ENCODE peak calls at places on chromosomes 11 and 22, in ten cellular contexts. T, W, U, K, L, B, O, X, F and Y are unnamed samples.

GRCh38 chr11:11969380-11970215 is 38.8 kb downstream of the DKK3 start:
- DNase-seq in T (no peak), W (peak), U (no peak), K (no peak), L (no peak), B (no peak), O (no peak), X (peak), F (no peak), Y (no peak)

GRCh38 chr11:78221396-78222315 is 32.9 kb downstream of the USP35 start:
- DNase-seq in T (no peak), W (no peak), U (no peak), K (no peak), L (no peak), B (no peak), O (no peak), X (no peak), F (no peak), Y (no peak)

GRCh38 chr11:30960387-30960992 is 374.3 kb upstream of the MPPED2 start:
- DNase-seq in T (no peak), W (no peak), U (no peak), K (peak), L (no peak), B (no peak), O (peak), X (no peak), F (no peak), Y (peak)

GRCh38 chr11:57320719-57321387 is 3.9 kb downstream of the TNKS1BP1 start:
- DNase-seq in T (no peak), W (no peak), U (no peak), K (no peak), L (no peak), B (no peak), O (no peak), X (peak), F (no peak), Y (no peak)

GRCh38 chr11:32353884-32354283 is 81.5 kb downstream of the WT1 start:
- DNase-seq in T (no peak), W (no peak), U (no peak), K (no peak), L (no peak), B (no peak), O (no peak), X (no peak), F (no peak), Y (no peak)

GRCh38 chr11:28400236-28401100 is 292.3 kb downstream of the METTL15 start:
- DNase-seq in T (no peak), W (no peak), U (no peak), K (peak), L (no peak), B (no peak), O (peak), X (no peak), F (no peak), Y (no peak)

GRCh38 chr11:72848846-72849466 is 34.7 kb downstream of the ATG16L2 start:
- DNase-seq in T (no peak), W (no peak), U (no peak), K (peak), L (no peak), B (no peak), O (peak), X (no peak), F (no peak), Y (no peak)

GRCh38 chr11:1342946-1343345 is 33.5 kb upstream of the TOLLIP start:
- DNase-seq in T (no peak), W (no peak), U (no peak), K (no peak), L (no peak), B (no peak), O (no peak), X (peak), F (no peak), Y (no peak)

GRCh38 chr11:6911946-6912345 is 8.9 kb upstream of the OR2D3 start:
- DNase-seq in T (no peak), W (no peak), U (no peak), K (no peak), L (no peak), B (no peak), O (no peak), X (no peak), F (no peak), Y (no peak)

GRCh38 chr22:17152971-17153370 is 6.1 kb downstream of the HDHD5 start:
- DNase-seq in T (no peak), W (no peak), U (no peak), K (no peak), L (no peak), B (no peak), O (no peak), X (no peak), F (no peak), Y (no peak)

GRCh38 chr11:45513806-45514340 is 151.5 kb downstream of the CHST1 start:
- DNase-seq in T (no peak), W (no peak), U (no peak), K (no peak), L (no peak), B (no peak), O (peak), X (no peak), F (no peak), Y (no peak)

GRCh38 chr11:64870176-64870892 is 8.1 kb downstream of the EHD1 start:
- DNase-seq in T (peak), W (no peak), U (no peak), K (no peak), L (no peak), B (no peak), O (peak), X (no peak), F (peak), Y (no peak)

GRCh38 chr11:27012254-27012921 is 18.5 kb downstream of the FIBIN start:
- DNase-seq in T (no peak), W (no peak), U (no peak), K (no peak), L (no peak), B (no peak), O (peak), X (no peak), F (no peak), Y (no peak)

GRCh38 chr11:34909955-34910354 is 6.2 kb downstream of the APIP start:
- DNase-seq in T (no peak), W (no peak), U (no peak), K (no peak), L (no peak), B (no peak), O (no peak), X (no peak), F (no peak), Y (no peak)

GRCh38 chr11:77069336-77069968 is 2.7 kb downstream of the CAPN5 start:
- DNase-seq in T (no peak), W (no peak), U (no peak), K (no peak), L (no peak), B (no peak), O (no peak), X (no peak), F (no peak), Y (no peak)

GRCh38 chr22:43532301-43533050 is 120.7 kb downstream of the MPPED1 start:
- DNase-seq in T (no peak), W (no peak), U (no peak), K (no peak), L (no peak), B (no peak), O (no peak), X (no peak), F (no peak), Y (no peak)

GRCh38 chr11:134532176-134532920 is 120.3 kb upstream of the B3GAT1 start:
- DNase-seq in T (no peak), W (no peak), U (no peak), K (no peak), L (no peak), B (no peak), O (no peak), X (peak), F (no peak), Y (no peak)

GRCh38 chr11:73288873-73289707 is 17.0 kb downstream of the P2RY6 start:
- DNase-seq in T (peak), W (peak), U (no peak), K (peak), L (no peak), B (peak), O (peak), X (peak), F (peak), Y (no peak)

GRCh38 chr22:45308624-45309421 is 911 bp upstream of the FAM118A start:
- DNase-seq in T (no peak), W (no peak), U (no peak), K (no peak), L (no peak), B (no peak), O (peak), X (no peak), F (peak), Y (no peak)

GRCh38 chr11:60378359-60378758 is at the start of gene MS4A7:
- DNase-seq in T (peak), W (peak), U (no peak), K (no peak), L (no peak), B (no peak), O (no peak), X (no peak), F (peak), Y (no peak)

GRCh38 chr11:100817620-100818019 is 130.5 kb downstream of the ARHGAP42 start:
- DNase-seq in T (no peak), W (no peak), U (no peak), K (no peak), L (no peak), B (no peak), O (peak), X (no peak), F (no peak), Y (no peak)

GRCh38 chr11:67120881-67121710 is 2.0 kb downstream of the KDM2A start:
- DNase-seq in T (peak), W (no peak), U (no peak), K (peak), L (no peak), B (no peak), O (no peak), X (peak), F (no peak), Y (peak)

GRCh38 chr11:122743949-122744876 is 88.7 kb downstream of the UBASH3B start:
- DNase-seq in T (peak), W (no peak), U (no peak), K (no peak), L (no peak), B (no peak), O (no peak), X (peak), F (no peak), Y (no peak)

GRCh38 chr11:64032050-64032449 is 3.7 kb upstream of the FLRT1 start:
- DNase-seq in T (no peak), W (no peak), U (no peak), K (no peak), L (no peak), B (no peak), O (no peak), X (no peak), F (no peak), Y (no peak)

GRCh38 chr11:70420008-70420464 is 21.7 kb downstream of the CTTN start:
- DNase-seq in T (no peak), W (no peak), U (no peak), K (no peak), L (no peak), B (no peak), O (no peak), X (no peak), F (no peak), Y (no peak)

GRCh38 chr11:118918128-118918685 is 7.5 kb downstream of the BCL9L start:
- DNase-seq in T (peak), W (peak), U (no peak), K (peak), L (no peak), B (no peak), O (peak), X (peak), F (peak), Y (peak)

GRCh38 chr11:74714904-74715303 is 16.3 kb downstream of the CHRDL2 start:
- DNase-seq in T (no peak), W (no peak), U (no peak), K (no peak), L (no peak), B (no peak), O (no peak), X (no peak), F (no peak), Y (no peak)

GRCh38 chr11:7307836-7308235 is 56.1 kb downstream of the SYT9 start:
- DNase-seq in T (no peak), W (no peak), U (no peak), K (no peak), L (no peak), B (no peak), O (no peak), X (no peak), F (no peak), Y (no peak)

GRCh38 chr11:57460017-57460755 is at the start of gene RTN4RL2:
- DNase-seq in T (peak), W (peak), U (no peak), K (peak), L (no peak), B (no peak), O (peak), X (no peak), F (peak), Y (no peak)

GRCh38 chr11:2800655-2801531 is 84.7 kb downstream of the CDKN1C start:
- DNase-seq in T (peak), W (peak), U (no peak), K (no peak), L (no peak), B (no peak), O (no peak), X (peak), F (no peak), Y (no peak)

GRCh38 chr11:130674686-130675085 is 226.2 kb downstream of the ADAMTS15 start:
- DNase-seq in T (no peak), W (no peak), U (no peak), K (no peak), L (no peak), B (no peak), O (no peak), X (no peak), F (no peak), Y (no peak)

GRCh38 chr11:130675917-130676316 is 227.5 kb downstream of the ADAMTS15 start:
- DNase-seq in T (no peak), W (no peak), U (no peak), K (no peak), L (no peak), B (no peak), O (no peak), X (no peak), F (no peak), Y (no peak)

GRCh38 chr11:130677486-130678153 is 229.2 kb downstream of the ADAMTS15 start:
- DNase-seq in T (no peak), W (peak), U (peak), K (peak), L (no peak), B (no peak), O (peak), X (no peak), F (no peak), Y (peak)

GRCh38 chr11:130673698-130674097 is 225.3 kb downstream of the ADAMTS15 start:
- DNase-seq in T (no peak), W (no peak), U (no peak), K (no peak), L (no peak), B (no peak), O (peak), X (no peak), F (no peak), Y (no peak)

GRCh38 chr11:130675456-130675855 is 227.0 kb downstream of the ADAMTS15 start:
- DNase-seq in T (peak), W (peak), U (no peak), K (no peak), L (no peak), B (no peak), O (no peak), X (no peak), F (peak), Y (no peak)
- H3K27ac ChIP-seq in T (peak), W (peak), U (no peak), K (no peak), L (no peak), B (peak), O (no peak), X (peak), F (peak), Y (no peak)

GRCh38 chr11:121591405-121592033 is 138.8 kb upstream of the SORL1-AS1 start:
- DNase-seq in T (peak), W (no peak), U (peak), K (peak), L (no peak), B (no peak), O (peak), X (peak), F (peak), Y (peak)

GRCh38 chr11:121592708-121593107 is 139.9 kb upstream of the SORL1-AS1 start:
- DNase-seq in T (no peak), W (no peak), U (no peak), K (no peak), L (no peak), B (no peak), O (no peak), X (no peak), F (no peak), Y (no peak)

GRCh38 chr11:121589946-121590537 is 137.3 kb upstream of the SORL1-AS1 start:
- DNase-seq in T (no peak), W (no peak), U (no peak), K (no peak), L (no peak), B (no peak), O (no peak), X (no peak), F (no peak), Y (no peak)

GRCh38 chr11:121588747-121589146 is 136.0 kb upstream of the SORL1-AS1 start:
- DNase-seq in T (no peak), W (no peak), U (no peak), K (no peak), L (no peak), B (no peak), O (no peak), X (no peak), F (no peak), Y (no peak)

DNA sequence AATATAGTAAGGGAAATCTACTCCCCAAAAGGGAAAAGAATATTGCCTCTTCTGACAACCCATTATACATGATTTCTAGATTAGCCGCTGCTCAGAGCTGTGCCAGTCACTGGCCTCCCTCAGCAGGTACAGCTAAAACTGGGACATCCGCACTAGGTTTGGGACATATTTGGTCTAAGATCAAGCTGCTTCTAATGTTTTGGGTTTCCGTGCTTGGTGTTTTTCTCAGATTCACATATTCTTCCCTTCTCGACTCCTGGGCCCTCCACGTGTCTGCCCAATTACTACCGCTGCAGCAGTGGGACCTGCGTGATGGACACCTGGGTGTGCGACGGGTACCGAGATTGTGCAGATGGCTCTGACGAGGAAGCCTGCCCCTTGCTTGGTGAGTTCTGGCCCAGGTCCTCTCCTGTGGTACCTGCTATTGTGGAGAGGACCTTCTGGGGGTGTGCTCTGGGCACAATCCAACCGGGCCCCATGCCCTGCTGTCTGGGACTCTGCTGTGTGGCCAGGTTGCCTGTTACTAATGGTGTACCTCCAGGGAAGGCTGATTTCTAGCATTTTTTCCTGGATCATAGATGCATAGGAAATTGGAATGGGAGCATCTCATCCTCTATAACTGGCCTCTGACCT is 138.1 kb upstream of the SORL1-AS1 start:
- DNase-seq in T (no peak), W (no peak), U (no peak), K (no peak), L (no peak), B (no peak), O (no peak), X (no peak), F (no peak), Y (no peak)
- H3K27ac ChIP-seq in T (no peak), W (no peak), U (no peak), K (no peak), L (peak), B (no peak), O (no peak), X (no peak), F (no peak), Y (no peak)

GRCh38 chr22:18931905-18932652 is 4.0 kb downstream of the PRODH start:
- DNase-seq in T (no peak), W (no peak), U (no peak), K (no peak), L (no peak), B (no peak), O (no peak), X (no peak), F (no peak), Y (no peak)

GRCh38 chr22:18927020-18927419 is 9.1 kb downstream of the PRODH start:
- DNase-seq in T (no peak), W (no peak), U (no peak), K (no peak), L (no peak), B (no peak), O (no peak), X (no peak), F (no peak), Y (no peak)

GRCh38 chr22:18925368-18926064 is 10.6 kb downstream of the PRODH start:
- DNase-seq in T (no peak), W (no peak), U (no peak), K (no peak), L (no peak), B (no peak), O (no peak), X (no peak), F (no peak), Y (no peak)

GRCh38 chr22:18929459-18929858 is 6.6 kb downstream of the PRODH start:
- DNase-seq in T (peak), W (no peak), U (no peak), K (no peak), L (no peak), B (no peak), O (no peak), X (no peak), F (peak), Y (no peak)

GRCh38 chr22:18927573-18927972 is 8.5 kb downstream of the PRODH start:
- DNase-seq in T (no peak), W (no peak), U (no peak), K (no peak), L (no peak), B (no peak), O (no peak), X (no peak), F (no peak), Y (no peak)
- H3K27ac ChIP-seq in T (no peak), W (no peak), U (no peak), K (no peak), L (no peak), B (no peak), O (no peak), X (no peak), F (no peak), Y (no peak)

DNA sequence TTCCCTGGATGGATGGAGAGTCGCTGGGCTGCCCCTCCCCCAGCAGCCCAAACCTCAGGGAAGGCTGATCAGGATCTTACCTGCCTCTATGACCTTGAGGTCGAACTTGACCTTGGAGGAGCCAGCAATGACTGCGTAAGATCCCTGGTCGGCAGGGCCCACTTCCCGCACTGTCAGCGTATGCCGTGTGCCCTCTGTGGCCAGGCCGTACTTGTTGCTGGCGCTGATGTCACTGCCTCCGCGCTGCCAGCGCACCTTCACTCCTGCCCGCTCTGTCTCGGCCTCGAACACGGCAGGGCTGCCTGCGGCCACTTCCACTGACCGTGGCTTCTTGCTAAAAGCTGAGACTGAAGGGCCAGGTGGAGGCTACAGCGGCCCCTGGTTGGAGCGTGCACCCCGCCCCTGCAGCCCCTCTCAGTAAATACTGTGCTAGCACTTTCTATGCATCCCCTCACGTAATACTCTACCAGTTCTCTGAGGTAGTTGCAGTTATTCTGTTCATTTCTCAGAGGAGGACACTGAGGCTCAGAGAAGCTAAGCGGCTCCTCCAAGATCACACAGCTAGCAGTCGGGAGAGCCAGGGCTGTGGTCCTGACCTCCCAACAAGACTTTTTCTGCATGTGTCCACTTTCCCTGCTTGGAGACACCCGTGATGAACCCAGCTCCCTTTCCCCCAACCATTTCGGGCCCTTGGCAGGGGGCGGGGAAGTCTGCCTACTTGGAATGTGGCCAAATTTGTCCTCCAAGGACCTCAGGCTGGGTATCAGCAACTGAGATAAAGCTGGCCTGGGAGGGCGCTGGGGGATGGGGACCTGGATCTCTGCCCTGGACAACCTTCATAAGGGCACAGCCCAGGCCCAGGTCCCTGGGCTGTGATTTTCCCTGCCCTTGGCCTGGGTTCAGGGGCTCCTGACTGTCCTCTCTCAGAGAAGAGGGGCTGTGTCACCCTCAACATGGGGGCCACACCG is 1.1 kb downstream of the MYBPC3 start:
- DNase-seq in T (no peak), W (peak), U (no peak), K (no peak), L (no peak), B (no peak), O (peak), X (peak), F (no peak), Y (no peak)
- H3K27ac ChIP-seq in T (no peak), W (peak), U (no peak), K (no peak), L (no peak), B (no peak), O (no peak), X (peak), F (no peak), Y (no peak)